ENCODE peak calls at places on chromosomes 2 and 18, in five cellular contexts. W is astrocyte of the spinal cord; D is lung; H is AG04449; Z is CD8-positive, alpha-beta memory T cell. O is an unnamed sample.
A peak's percentile ranks its signal among the peaks of the same experiment; 100 is the strongest.

GRCh38 chr18:11666831-11667230 is 22.2 kb upstream of the GNAL start:
- DNase-seq in Z (no peak), D (peak; percentile 18), H (no peak), W (no peak), O (no peak)

GRCh38 chr18:6521804-6522418 is 107.2 kb upstream of the L3MBTL4 start:
- DNase-seq in H (no peak), W (peak; percentile 54), Z (no peak), D (no peak), O (peak; percentile 56)

GRCh38 chr18:14922031-14922430 is 174.1 kb downstream of the ANKRD30B start:
- DNase-seq in D (no peak), H (no peak), Z (no peak), W (no peak), O (no peak)

GRCh38 chr2:54430649-54431048 is 25.5 kb upstream of the SPTBN1 start:
- DNase-seq in H (no peak), W (no peak), Z (no peak), D (no peak), O (no peak)

GRCh38 chr2:109172556-109173105 is 43.6 kb downstream of the SH3RF3 start:
- DNase-seq in D (no peak), Z (no peak), H (no peak), W (no peak), O (no peak)

GRCh38 chr2:241051578-241052487 is 50.3 kb downstream of the MTERF4 start:
- DNase-seq in D (peak; percentile 28), Z (no peak), H (no peak), W (no peak), O (no peak)

GRCh38 chr2:239787651-239788050 is 237.5 kb downstream of the NDUFA10 start:
- DNase-seq in H (no peak), Z (no peak), D (no peak), W (no peak), O (no peak)

GRCh38 chr2:8408560-8409460 is 273.0 kb upstream of the ID2 start:
- DNase-seq in D (no peak), H (no peak), Z (peak; percentile 25), W (no peak), O (no peak)

GRCh38 chr18:45384137-45384998 is 230.9 kb upstream of the SLC14A2 start:
- DNase-seq in Z (no peak), D (peak; percentile 54), H (no peak), W (peak; percentile 57), O (peak; percentile 56)

GRCh38 chr18:52339891-52340371 is at the start of gene DCC:
- DNase-seq in Z (no peak), H (peak; percentile 46), D (peak; percentile 34), W (peak; percentile 62), O (peak; percentile 12)

GRCh38 chr2:150122871-150123588 is 364.4 kb downstream of the RND3 start:
- DNase-seq in D (no peak), H (no peak), Z (no peak), W (peak; percentile 76), O (peak; percentile 20)

GRCh38 chr2:21812766-21813165 is 689.0 kb downstream of the TDRD15 start:
- DNase-seq in D (no peak), W (no peak), Z (no peak), H (no peak), O (no peak)

GRCh38 chr2:233331536-233331935 is 22.8 kb upstream of the DGKD start:
- DNase-seq in Z (peak; percentile 85), W (no peak), D (peak; percentile 69), H (no peak), O (no peak)

GRCh38 chr2:120828832-120829632 is 93.4 kb downstream of the GLI2 start:
- DNase-seq in D (no peak), W (no peak), H (no peak), Z (no peak), O (no peak)

GRCh38 chr2:54879598-54880355 is 156.3 kb downstream of the EML6 start:
- DNase-seq in W (no peak), D (no peak), Z (no peak), H (no peak), O (no peak)

DNA sequence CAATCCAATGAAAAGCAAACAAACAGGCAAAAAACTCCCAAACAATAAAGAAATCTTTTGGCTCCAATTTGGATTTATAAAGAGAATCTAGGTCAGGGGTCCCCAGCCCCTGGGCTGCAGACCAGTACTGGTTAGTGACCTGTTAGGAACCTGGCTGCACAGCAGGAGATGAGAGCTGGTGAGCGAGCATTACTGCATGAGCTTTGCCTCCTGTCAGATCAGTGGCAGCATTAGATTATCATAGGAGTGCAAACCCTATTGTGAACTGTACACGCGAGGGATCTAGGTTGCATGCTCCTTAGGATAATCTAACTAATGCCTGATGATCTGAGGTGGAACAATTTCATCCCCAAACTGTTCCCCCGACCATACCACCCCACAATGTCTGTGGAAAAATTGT is 102.2 kb downstream of the KIAA1328 start:
- DNase-seq in W (no peak), D (no peak), Z (no peak), H (no peak), O (no peak)
- H3K4me3 ChIP-seq in W (no peak overlapping the region), D (no peak overlapping the region), Z (no peak overlapping the region), H (no peak overlapping the region), O (no peak overlapping the region)

GRCh38 chr2:226467221-226467620 is 332.4 kb downstream of the IRS1 start:
- DNase-seq in Z (no peak), W (no peak), D (no peak), H (no peak), O (no peak)
- H3K4me3 ChIP-seq in Z (no peak overlapping the region), W (no peak overlapping the region), D (no peak overlapping the region), H (no peak overlapping the region), O (no peak overlapping the region)

DNA sequence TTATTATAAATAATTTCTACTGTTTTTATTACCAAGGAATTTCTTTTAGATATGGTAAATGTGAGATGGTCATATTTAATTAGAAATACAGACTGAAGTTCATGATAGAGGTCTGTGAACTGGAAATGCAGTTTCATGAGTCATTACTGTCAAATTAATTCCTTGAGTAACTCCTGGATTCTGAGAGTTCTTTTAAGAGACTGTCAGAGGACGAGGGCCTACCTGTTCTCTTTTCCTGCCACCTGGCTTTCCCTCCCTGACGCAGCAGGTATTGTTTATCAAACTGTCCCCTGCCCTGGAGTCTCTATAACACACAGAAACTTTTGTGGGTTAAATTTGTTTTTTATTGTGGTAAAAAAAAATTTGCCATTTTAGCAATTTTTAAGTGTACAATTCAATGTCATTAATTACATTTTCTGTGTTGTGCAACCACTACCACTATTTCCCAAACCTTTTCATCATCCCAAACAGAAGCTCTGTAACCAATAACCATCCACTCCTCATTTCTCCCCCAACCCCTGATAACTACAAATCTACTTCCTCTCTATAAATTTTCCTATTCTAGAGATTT is 142.6 kb downstream of the DIS3L2 start:
- DNase-seq in D (no peak), H (no peak), W (no peak), Z (no peak), O (no peak)
- H3K4me3 ChIP-seq in D (no peak overlapping the region), H (no peak overlapping the region), W (no peak overlapping the region), Z (no peak overlapping the region), O (no peak overlapping the region)

GRCh38 chr2:15802657-15803056 is 137.7 kb upstream of the MYCN start:
- DNase-seq in D (no peak), H (no peak), W (no peak), Z (no peak), O (no peak)

GRCh38 chr2:15801439-15801838 is 138.9 kb upstream of the MYCN start:
- DNase-seq in W (no peak), H (no peak), D (no peak), Z (no peak), O (no peak)

GRCh38 chr2:15803186-15803986 is 137.0 kb upstream of the MYCN start:
- DNase-seq in H (no peak), Z (no peak), D (no peak), W (no peak), O (no peak)

GRCh38 chr2:15800489-15801329 is 139.6 kb upstream of the MYCN start:
- DNase-seq in D (no peak), H (no peak), W (no peak), Z (no peak), O (no peak)

GRCh38 chr2:15801904-15802303 is 138.4 kb upstream of the MYCN start:
- DNase-seq in Z (no peak), D (no peak), W (no peak), H (no peak), O (no peak)
- H3K4me3 ChIP-seq in Z (no peak overlapping the region), D (no peak overlapping the region), W (no peak overlapping the region), H (no peak overlapping the region), O (no peak overlapping the region)

GRCh38 chr2:172107690-172108586 is 5.2 kb upstream of the DLX2 start:
- DNase-seq in W (no peak), Z (no peak), H (no peak), D (no peak), O (no peak)

GRCh38 chr2:172106128-172106961 is 3.6 kb upstream of the DLX2 start:
- DNase-seq in D (no peak), Z (no peak), W (no peak), H (no peak), O (peak; percentile 62)

GRCh38 chr2:172103471-172104292 is 982 bp upstream of the DLX2 start:
- DNase-seq in Z (peak; percentile 60), D (peak; percentile 82), W (peak; percentile 88), H (no peak), O (peak; percentile 92)

GRCh38 chr2:172102858-172103359 is at the start of gene DLX2:
- DNase-seq in D (peak; percentile 72), H (no peak), W (peak; percentile 80), Z (peak; percentile 58), O (peak; percentile 85)

GRCh38 chr2:172105715-172106124 is 3.0 kb upstream of the DLX2 start:
- DNase-seq in H (no peak), D (no peak), Z (no peak), W (no peak), O (no peak)
- H3K4me3 ChIP-seq in H (peak overlapping the region; percentile 60), D (no peak overlapping the region), Z (no peak overlapping the region), W (peak overlapping the region; percentile 35), O (peak overlapping the region; percentile 57)

O was measured in cardiac fibroblast.